ENCODE peak calls at places on chromosomes 7 and 10, in ten cellular contexts. One of them, this sample, is unnamed.

GRCh38 chr10:74936577-74937445 is 110.4 kb downstream of the KAT6B start:
- DNase-seq in AG04450: no peak
- DNase-seq in M059J: no peak
- DNase-seq in GDM1: no peak
- DNase-seq in NT2/D1: no peak
- DNase-seq in foreskin fibroblast: no peak
- DNase-seq in pancreas: no peak
- DNase-seq in OCI-LY7: no peak
- DNase-seq in iris pigment epithelial cell: peak; percentile 86
- DNase-seq in BJ: no peak
- DNase-seq in this sample: no peak

GRCh38 chr10:80204801-80205477 is 398 bp downstream of the ANXA11 start:
- DNase-seq in OCI-LY7: peak; percentile 53
- DNase-seq in NT2/D1: no peak
- DNase-seq in AG04450: no peak
- DNase-seq in M059J: peak; percentile 32
- DNase-seq in pancreas: peak; percentile 75
- DNase-seq in BJ: no peak
- DNase-seq in foreskin fibroblast: no peak
- DNase-seq in GDM1: peak; percentile 30
- DNase-seq in iris pigment epithelial cell: peak; percentile 31
- DNase-seq in this sample: no peak

GRCh38 chr10:70191906-70192305 is 21.6 kb upstream of the SAR1A start:
- DNase-seq in GDM1: no peak
- DNase-seq in M059J: peak; percentile 64
- DNase-seq in pancreas: no peak
- DNase-seq in AG04450: peak; percentile 82
- DNase-seq in foreskin fibroblast: peak; percentile 87
- DNase-seq in iris pigment epithelial cell: peak; percentile 95
- DNase-seq in NT2/D1: no peak
- DNase-seq in BJ: peak; percentile 94
- DNase-seq in OCI-LY7: no peak
- DNase-seq in this sample: no peak

GRCh38 chr7:121473645-121474300 is 77.7 kb upstream of the FAM3C start:
- DNase-seq in iris pigment epithelial cell: no peak
- DNase-seq in BJ: no peak
- DNase-seq in foreskin fibroblast: no peak
- DNase-seq in pancreas: no peak
- DNase-seq in OCI-LY7: no peak
- DNase-seq in NT2/D1: no peak
- DNase-seq in M059J: peak; percentile 4
- DNase-seq in GDM1: no peak
- DNase-seq in AG04450: no peak
- DNase-seq in this sample: no peak

GRCh38 chr10:103493362-103493871 is at the start of gene NEURL1:
- DNase-seq in OCI-LY7: peak; percentile 49
- DNase-seq in AG04450: no peak
- DNase-seq in M059J: peak; percentile 39
- DNase-seq in BJ: no peak
- DNase-seq in GDM1: no peak
- DNase-seq in NT2/D1: no peak
- DNase-seq in pancreas: no peak
- DNase-seq in foreskin fibroblast: no peak
- DNase-seq in iris pigment epithelial cell: no peak
- DNase-seq in this sample: peak; percentile 52

GRCh38 chr7:55075464-55075971 is 56.7 kb downstream of the EGFR start:
- DNase-seq in foreskin fibroblast: no peak
- DNase-seq in M059J: no peak
- DNase-seq in pancreas: no peak
- DNase-seq in GDM1: no peak
- DNase-seq in AG04450: no peak
- DNase-seq in iris pigment epithelial cell: no peak
- DNase-seq in OCI-LY7: no peak
- DNase-seq in NT2/D1: no peak
- DNase-seq in BJ: no peak
- DNase-seq in this sample: no peak

GRCh38 chr7:34558026-34558425 is 100.0 kb upstream of the NPSR1 start:
- DNase-seq in OCI-LY7: no peak
- DNase-seq in pancreas: no peak
- DNase-seq in iris pigment epithelial cell: no peak
- DNase-seq in AG04450: no peak
- DNase-seq in NT2/D1: no peak
- DNase-seq in M059J: no peak
- DNase-seq in GDM1: no peak
- DNase-seq in BJ: no peak
- DNase-seq in foreskin fibroblast: no peak
- DNase-seq in this sample: no peak

GRCh38 chr10:73744690-73744994 is 470 bp downstream of the SEC24C start:
- DNase-seq in M059J: peak; percentile 73
- DNase-seq in pancreas: peak; percentile 61
- DNase-seq in foreskin fibroblast: peak; percentile 34
- DNase-seq in BJ: no peak
- DNase-seq in OCI-LY7: peak; percentile 58
- DNase-seq in AG04450: no peak
- DNase-seq in iris pigment epithelial cell: peak; percentile 75
- DNase-seq in NT2/D1: no peak
- DNase-seq in GDM1: peak; percentile 30
- DNase-seq in this sample: no peak

GRCh38 chr10:1605121-1605520 is 132.2 kb downstream of the ADARB2 start:
- DNase-seq in NT2/D1: no peak
- DNase-seq in GDM1: no peak
- DNase-seq in foreskin fibroblast: no peak
- DNase-seq in M059J: no peak
- DNase-seq in BJ: no peak
- DNase-seq in OCI-LY7: no peak
- DNase-seq in iris pigment epithelial cell: no peak
- DNase-seq in AG04450: no peak
- DNase-seq in pancreas: no peak
- DNase-seq in this sample: no peak

GRCh38 chr7:112286294-112287086 is 80.0 kb downstream of the ZNF277 start:
- DNase-seq in NT2/D1: no peak
- DNase-seq in GDM1: no peak
- DNase-seq in pancreas: no peak
- DNase-seq in AG04450: no peak
- DNase-seq in BJ: no peak
- DNase-seq in foreskin fibroblast: no peak
- DNase-seq in iris pigment epithelial cell: no peak
- DNase-seq in OCI-LY7: peak; percentile 8
- DNase-seq in M059J: no peak
- DNase-seq in this sample: peak; percentile 86

GRCh38 chr10:44733743-44734488 is 177.2 kb upstream of the TMEM72 start:
- DNase-seq in iris pigment epithelial cell: peak; percentile 25
- DNase-seq in AG04450: no peak
- DNase-seq in BJ: no peak
- DNase-seq in M059J: no peak
- DNase-seq in foreskin fibroblast: no peak
- DNase-seq in NT2/D1: no peak
- DNase-seq in GDM1: no peak
- DNase-seq in OCI-LY7: no peak
- DNase-seq in pancreas: no peak
- DNase-seq in this sample: no peak

GRCh38 chr7:37585064-37585463 is 98.5 kb upstream of the GPR141 start:
- DNase-seq in M059J: no peak
- DNase-seq in pancreas: no peak
- DNase-seq in AG04450: no peak
- DNase-seq in GDM1: no peak
- DNase-seq in foreskin fibroblast: no peak
- DNase-seq in NT2/D1: no peak
- DNase-seq in OCI-LY7: no peak
- DNase-seq in BJ: no peak
- DNase-seq in iris pigment epithelial cell: no peak
- DNase-seq in this sample: no peak

GRCh38 chr10:101974091-101974799 is 81.7 kb downstream of the ARMH3 start:
- DNase-seq in OCI-LY7: no peak
- DNase-seq in foreskin fibroblast: no peak
- DNase-seq in AG04450: no peak
- DNase-seq in pancreas: no peak
- DNase-seq in BJ: no peak
- DNase-seq in NT2/D1: no peak
- DNase-seq in GDM1: peak; percentile 12
- DNase-seq in iris pigment epithelial cell: peak; percentile 33
- DNase-seq in M059J: peak; percentile 17
- DNase-seq in this sample: peak; percentile 72

GRCh38 chr7:53035499-53036412 is at the start of gene POM121L12:
- DNase-seq in BJ: no peak
- DNase-seq in foreskin fibroblast: no peak
- DNase-seq in OCI-LY7: no peak
- DNase-seq in iris pigment epithelial cell: no peak
- DNase-seq in M059J: no peak
- DNase-seq in GDM1: no peak
- DNase-seq in NT2/D1: no peak
- DNase-seq in AG04450: no peak
- DNase-seq in pancreas: peak; percentile 13
- DNase-seq in this sample: no peak

GRCh38 chr10:11097686-11098085 is 80.0 kb downstream of the CELF2 start:
- DNase-seq in pancreas: no peak
- DNase-seq in M059J: no peak
- DNase-seq in foreskin fibroblast: no peak
- DNase-seq in iris pigment epithelial cell: no peak
- DNase-seq in BJ: no peak
- DNase-seq in NT2/D1: no peak
- DNase-seq in GDM1: no peak
- DNase-seq in OCI-LY7: no peak
- DNase-seq in AG04450: no peak
- DNase-seq in this sample: no peak

GRCh38 chr7:19773361-19773760 is at the start of gene TMEM196:
- DNase-seq in pancreas: no peak
- DNase-seq in OCI-LY7: no peak
- DNase-seq in NT2/D1: peak; percentile 1
- DNase-seq in GDM1: no peak
- DNase-seq in iris pigment epithelial cell: no peak
- DNase-seq in foreskin fibroblast: no peak
- DNase-seq in AG04450: no peak
- DNase-seq in M059J: no peak
- DNase-seq in BJ: no peak
- DNase-seq in this sample: peak; percentile 36

GRCh38 chr7:147535619-147536200 is 1054.9 kb upstream of the C7orf33 start:
- DNase-seq in AG04450: peak; percentile 7
- DNase-seq in OCI-LY7: no peak
- DNase-seq in foreskin fibroblast: peak; percentile 35
- DNase-seq in pancreas: no peak
- DNase-seq in NT2/D1: no peak
- DNase-seq in iris pigment epithelial cell: peak; percentile 70
- DNase-seq in BJ: no peak
- DNase-seq in M059J: no peak
- DNase-seq in GDM1: no peak
- DNase-seq in this sample: no peak

GRCh38 chr7:122304996-122305421 is 459 bp upstream of the FEZF1 start:
- DNase-seq in BJ: no peak
- DNase-seq in pancreas: no peak
- DNase-seq in iris pigment epithelial cell: no peak
- DNase-seq in GDM1: no peak
- DNase-seq in M059J: no peak
- DNase-seq in OCI-LY7: no peak
- DNase-seq in foreskin fibroblast: no peak
- DNase-seq in NT2/D1: no peak
- DNase-seq in AG04450: no peak
- DNase-seq in this sample: no peak

GRCh38 chr10:42942279-42942932 is 134.5 kb upstream of the RET start:
- DNase-seq in BJ: no peak
- DNase-seq in iris pigment epithelial cell: no peak
- DNase-seq in pancreas: no peak
- DNase-seq in GDM1: no peak
- DNase-seq in OCI-LY7: no peak
- DNase-seq in foreskin fibroblast: no peak
- DNase-seq in NT2/D1: no peak
- DNase-seq in AG04450: no peak
- DNase-seq in M059J: no peak
- DNase-seq in this sample: no peak

GRCh38 chr7:118573065-118573464 is 348.6 kb downstream of the ANKRD7 start:
- DNase-seq in iris pigment epithelial cell: no peak
- DNase-seq in M059J: no peak
- DNase-seq in GDM1: no peak
- DNase-seq in pancreas: no peak
- DNase-seq in AG04450: no peak
- DNase-seq in OCI-LY7: no peak
- DNase-seq in NT2/D1: no peak
- DNase-seq in foreskin fibroblast: no peak
- DNase-seq in BJ: no peak
- DNase-seq in this sample: peak; percentile 7

GRCh38 chr10:11180228-11180627 is 162.6 kb downstream of the CELF2 start:
- DNase-seq in iris pigment epithelial cell: no peak
- DNase-seq in AG04450: no peak
- DNase-seq in pancreas: no peak
- DNase-seq in foreskin fibroblast: no peak
- DNase-seq in OCI-LY7: no peak
- DNase-seq in M059J: no peak
- DNase-seq in BJ: no peak
- DNase-seq in NT2/D1: no peak
- DNase-seq in GDM1: peak; percentile 43
- DNase-seq in this sample: no peak

GRCh38 chr10:65496541-65496940 is 1429.3 kb upstream of the LRRTM3 start:
- DNase-seq in BJ: no peak
- DNase-seq in OCI-LY7: no peak
- DNase-seq in foreskin fibroblast: no peak
- DNase-seq in iris pigment epithelial cell: no peak
- DNase-seq in AG04450: no peak
- DNase-seq in pancreas: no peak
- DNase-seq in M059J: peak; percentile 59
- DNase-seq in GDM1: no peak
- DNase-seq in NT2/D1: no peak
- DNase-seq in this sample: no peak

GRCh38 chr7:7321681-7322080 is 139.3 kb downstream of the C1GALT1 start:
- DNase-seq in M059J: peak; percentile 39
- DNase-seq in iris pigment epithelial cell: no peak
- DNase-seq in pancreas: no peak
- DNase-seq in OCI-LY7: peak; percentile 76
- DNase-seq in NT2/D1: no peak
- DNase-seq in foreskin fibroblast: no peak
- DNase-seq in AG04450: no peak
- DNase-seq in BJ: no peak
- DNase-seq in GDM1: no peak
- DNase-seq in this sample: peak; percentile 90

GRCh38 chr7:40715053-40715430 is 580.2 kb downstream of the SUGCT start:
- DNase-seq in OCI-LY7: no peak
- DNase-seq in pancreas: no peak
- DNase-seq in AG04450: no peak
- DNase-seq in BJ: no peak
- DNase-seq in iris pigment epithelial cell: peak; percentile 70
- DNase-seq in GDM1: no peak
- DNase-seq in foreskin fibroblast: no peak
- DNase-seq in M059J: no peak
- DNase-seq in NT2/D1: no peak
- DNase-seq in this sample: no peak

GRCh38 chr7:36158321-36158605 is 5.2 kb downstream of the EEPD1 start:
- DNase-seq in foreskin fibroblast: no peak
- DNase-seq in M059J: no peak
- DNase-seq in GDM1: no peak
- DNase-seq in iris pigment epithelial cell: no peak
- DNase-seq in NT2/D1: no peak
- DNase-seq in BJ: no peak
- DNase-seq in AG04450: no peak
- DNase-seq in OCI-LY7: no peak
- DNase-seq in pancreas: no peak
- DNase-seq in this sample: no peak

GRCh38 chr10:75845538-75845937 is 414.1 kb downstream of the LRMDA start:
- DNase-seq in AG04450: no peak
- DNase-seq in OCI-LY7: no peak
- DNase-seq in BJ: no peak
- DNase-seq in GDM1: no peak
- DNase-seq in NT2/D1: no peak
- DNase-seq in foreskin fibroblast: no peak
- DNase-seq in pancreas: no peak
- DNase-seq in M059J: no peak
- DNase-seq in iris pigment epithelial cell: no peak
- DNase-seq in this sample: no peak

GRCh38 chr10:100993986-100994708 is 5.5 kb upstream of the LZTS2 start:
- DNase-seq in AG04450: no peak
- DNase-seq in GDM1: no peak
- DNase-seq in BJ: no peak
- DNase-seq in OCI-LY7: no peak
- DNase-seq in M059J: peak; percentile 47
- DNase-seq in pancreas: no peak
- DNase-seq in iris pigment epithelial cell: peak; percentile 33
- DNase-seq in foreskin fibroblast: no peak
- DNase-seq in NT2/D1: no peak
- DNase-seq in this sample: peak; percentile 1

GRCh38 chr7:108196004-108196403 is 65.8 kb upstream of the LAMB4 start:
- DNase-seq in AG04450: no peak
- DNase-seq in M059J: peak; percentile 46
- DNase-seq in iris pigment epithelial cell: peak; percentile 54
- DNase-seq in foreskin fibroblast: peak; percentile 63
- DNase-seq in OCI-LY7: no peak
- DNase-seq in GDM1: no peak
- DNase-seq in BJ: no peak
- DNase-seq in NT2/D1: no peak
- DNase-seq in pancreas: no peak
- DNase-seq in this sample: no peak